ENCODE peak calls at places on chromosomes 7 and 10, in six cellular contexts. N, X, U, K, S and P are unnamed samples.

GRCh38 chr7:131921016-131921415 is 364.6 kb upstream of the PODXL start:
- DNase-seq in N (no peak), X (no peak), U (no peak), K (no peak), S (no peak), P (no peak)

GRCh38 chr10:125001313-125002043 is 59.6 kb downstream of the ZRANB1 start:
- DNase-seq in N (no peak), X (peak; percentile 9), U (no peak), K (no peak), S (no peak), P (peak; percentile 4)

GRCh38 chr7:21920931-21921330 is 24.8 kb downstream of the CDCA7L start:
- DNase-seq in N (no peak), X (no peak), U (no peak), K (no peak), S (no peak), P (no peak)

GRCh38 chr10:79098061-79098460 is 29.3 kb downstream of the ZMIZ1 start:
- DNase-seq in N (no peak), X (no peak), U (no peak), K (no peak), S (no peak), P (no peak)

GRCh38 chr7:155263522-155264197 is 34.0 kb upstream of the INSIG1 start:
- DNase-seq in N (no peak), X (no peak), U (no peak), K (no peak), S (no peak), P (no peak)

GRCh38 chr10:100146875-100147665 is 38.8 kb downstream of the ERLIN1 start:
- DNase-seq in N (no peak), X (no peak), U (no peak), K (no peak), S (no peak), P (no peak)

GRCh38 chr10:127612-128432 is 7.4 kb upstream of the ZMYND11 start:
- DNase-seq in N (no peak), X (no peak), U (peak; percentile 69), K (no peak), S (no peak), P (no peak)

GRCh38 chr10:122352817-122353525 is 21.5 kb upstream of the PLEKHA1 start:
- DNase-seq in N (no peak), X (no peak), U (no peak), K (no peak), S (no peak), P (no peak)

GRCh38 chr10:2746638-2747037 is 320.7 kb upstream of the PFKP start:
- DNase-seq in N (no peak), X (no peak), U (no peak), K (no peak), S (no peak), P (no peak)

GRCh38 chr10:62657244-62657835 is 147.2 kb upstream of the ADO start:
- DNase-seq in N (no peak), X (no peak), U (no peak), K (no peak), S (no peak), P (no peak)

GRCh38 chr10:70748801-70749573 is 36.2 kb downstream of the TBATA start:
- DNase-seq in N (no peak), X (no peak), U (no peak), K (no peak), S (peak; percentile 22), P (no peak)

GRCh38 chr10:13272164-13272571 is 27.7 kb downstream of the PHYH start:
- DNase-seq in N (peak; percentile 33), X (no peak), U (no peak), K (peak; percentile 76), S (peak; percentile 72), P (peak; percentile 51)

GRCh38 chr10:28862218-28862617 is 184.9 kb downstream of the BAMBI start:
- DNase-seq in N (no peak), X (no peak), U (no peak), K (no peak), S (no peak), P (no peak)

GRCh38 chr7:119482209-119482608 is 790.8 kb upstream of the KCND2 start:
- DNase-seq in N (no peak), X (peak; percentile 43), U (no peak), K (peak; percentile 58), S (no peak), P (no peak)

GRCh38 chr10:6047847-6048246 is 14.3 kb downstream of the IL2RA start:
- DNase-seq in N (no peak), X (no peak), U (peak; percentile 16), K (no peak), S (no peak), P (no peak)

GRCh38 chr7:143390098-143390772 is 9.1 kb downstream of the ZYX start:
- DNase-seq in N (no peak), X (no peak), U (no peak), K (no peak), S (no peak), P (no peak)

GRCh38 chr7:22561895-22562593 is 62.1 kb upstream of the STEAP1B start:
- DNase-seq in N (no peak), X (no peak), U (no peak), K (peak; percentile 62), S (no peak), P (no peak)

DNA sequence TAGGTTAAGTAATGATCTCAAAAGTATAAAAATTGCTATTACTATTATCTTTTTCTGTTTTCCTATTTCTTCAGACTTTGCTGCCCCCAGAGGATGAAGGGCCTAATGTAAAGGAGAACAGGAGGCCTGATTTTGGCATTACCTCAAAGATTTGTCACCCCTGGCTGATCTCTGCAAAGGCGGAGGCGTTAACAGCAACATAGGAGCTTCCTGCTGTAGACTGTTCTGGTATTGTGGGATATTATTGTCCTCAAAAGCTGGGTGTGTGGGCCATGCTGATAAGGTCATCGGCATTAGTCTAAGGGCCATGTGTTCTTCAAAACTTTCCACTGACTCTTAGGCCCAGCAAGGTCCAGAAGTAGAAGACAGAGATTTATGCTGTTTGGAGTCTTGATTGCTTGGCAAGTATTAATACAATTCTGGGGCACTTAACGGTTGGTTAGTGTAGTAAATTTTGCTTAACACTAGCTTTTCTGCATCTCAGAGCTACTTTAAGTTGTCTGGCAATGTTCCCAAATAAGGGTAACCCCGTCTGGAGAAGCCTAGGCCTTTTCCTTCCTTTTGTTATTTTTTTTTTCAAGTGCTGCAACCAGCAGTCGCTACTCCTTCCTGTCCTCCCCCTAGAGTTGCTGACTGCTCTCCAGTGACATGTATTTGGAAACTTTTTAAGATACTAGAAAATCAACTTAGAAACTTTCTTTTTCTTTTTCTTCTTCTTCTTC is 14.0 kb upstream of the ENTPD1 start:
- DNase-seq in N (peak; percentile 54), X (no peak), U (peak; percentile 64), K (peak; percentile 10), S (no peak), P (peak; percentile 74)
- TF ChIP-seq CTCF in N (no peak), X (no peak), U (peak; percentile 21), K (no peak), S (no peak), P (no peak)

GRCh38 chr7:874036-874749 is 2.2 kb upstream of the GET4 start:
- DNase-seq in N (peak; percentile 51), X (no peak), U (no peak), K (peak; percentile 66), S (no peak), P (no peak)
- H3K27ac ChIP-seq in N (peak overlapping the region; percentile 88), X (peak overlapping the region; percentile 32), U (peak overlapping the region; percentile 18), K (peak overlapping the region; percentile 98), S (peak overlapping the region; percentile 97), P (peak overlapping the region; percentile 66)

GRCh38 chr7:73828972-73829371 is 1.8 kb upstream of the CLDN4 start:
- DNase-seq in N (no peak), X (no peak), U (no peak), K (no peak), S (no peak), P (no peak)
- H3K4me3 ChIP-seq in N (no peak overlapping the region), X (no peak overlapping the region), U (peak overlapping the region; percentile 87), K (no peak overlapping the region), S (no peak overlapping the region), P (no peak overlapping the region)

DNA sequence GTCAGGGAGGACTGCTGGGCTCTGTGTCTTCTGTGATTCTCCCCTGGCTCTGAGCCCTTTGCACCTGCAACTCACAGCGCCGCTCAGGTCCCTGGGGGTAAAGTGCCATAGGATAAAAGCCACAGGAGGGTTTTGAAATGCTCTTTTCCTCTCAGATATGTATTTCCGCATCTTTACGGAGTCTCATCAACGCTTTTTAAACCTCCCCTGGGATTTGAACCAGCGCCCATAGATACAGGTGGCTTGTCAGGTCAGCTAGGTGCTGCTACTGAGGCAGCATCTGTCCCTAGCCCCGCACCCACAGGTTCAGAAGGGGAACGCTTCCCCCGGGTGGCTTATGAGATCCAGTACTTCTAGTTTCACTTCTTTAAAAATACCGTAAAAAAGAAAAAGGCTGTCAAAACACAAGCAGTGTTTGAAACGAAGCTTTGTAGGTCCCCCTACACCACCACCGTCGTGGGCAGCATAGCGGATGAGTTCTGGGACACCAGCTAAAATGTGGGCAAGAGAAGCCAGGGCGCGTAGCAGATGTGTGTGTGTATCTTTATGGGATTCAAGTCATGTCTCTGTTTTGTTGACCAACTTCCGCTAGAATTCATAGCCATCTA is 173.5 kb downstream of the CUX1 start:
- DNase-seq in N (no peak), X (no peak), U (peak; percentile 83), K (no peak), S (no peak), P (no peak)
- TF ChIP-seq CTCF in N (no peak), X (no peak), U (no peak), K (no peak), S (no peak), P (no peak)

GRCh38 chr10:74937446-74937935 is 111.1 kb downstream of the KAT6B start:
- DNase-seq in N (no peak), X (no peak), U (no peak), K (no peak), S (no peak), P (no peak)

GRCh38 chr10:74930962-74931361 is 104.6 kb downstream of the KAT6B start:
- DNase-seq in N (no peak), X (no peak), U (no peak), K (no peak), S (no peak), P (no peak)

GRCh38 chr10:74932648-74933047 is 106.2 kb downstream of the KAT6B start:
- DNase-seq in N (peak; percentile 50), X (no peak), U (peak; percentile 23), K (no peak), S (peak; percentile 88), P (peak; percentile 70)

GRCh38 chr10:74934100-74934812 is 107.9 kb downstream of the KAT6B start:
- DNase-seq in N (no peak), X (no peak), U (no peak), K (no peak), S (no peak), P (no peak)

DNA sequence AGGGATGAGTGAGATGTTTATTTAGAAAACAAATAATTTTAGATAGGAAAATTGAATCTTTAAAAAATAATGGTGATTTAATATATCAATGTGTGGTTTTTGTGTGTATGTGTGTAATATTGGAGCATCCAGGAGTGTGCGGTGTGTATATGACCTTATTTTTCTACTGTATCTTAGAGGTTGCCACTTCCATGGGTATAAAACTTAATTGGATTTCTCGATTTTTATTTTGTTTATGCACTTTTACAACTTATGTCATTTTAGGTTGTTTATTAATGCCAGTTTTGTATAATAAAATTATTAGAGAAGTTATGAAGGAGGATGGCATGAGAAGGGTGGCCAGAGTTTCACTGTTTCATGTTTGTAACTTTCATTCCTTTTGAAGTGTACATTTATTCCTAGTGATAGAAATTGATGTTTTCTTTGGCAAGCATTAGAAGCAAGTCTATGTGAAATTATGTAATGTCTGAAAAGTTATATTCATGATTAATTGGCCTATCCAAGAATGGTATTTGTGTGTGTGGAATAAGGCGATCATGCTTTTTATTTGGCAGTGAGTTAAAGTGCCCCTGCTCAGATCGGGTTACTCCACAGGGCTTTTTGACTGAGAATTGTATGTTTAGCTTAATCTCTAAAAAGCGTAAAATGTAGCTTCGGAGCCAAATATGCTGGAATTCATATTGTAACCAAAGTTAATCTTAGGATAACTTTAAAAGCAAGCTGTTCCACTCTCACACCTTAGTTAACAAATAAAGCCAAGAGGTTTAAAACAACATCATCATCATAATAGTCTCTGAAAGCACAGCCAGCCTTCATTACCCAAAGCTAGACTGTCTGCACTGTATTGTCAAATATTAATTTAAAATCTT is 110.4 kb downstream of the KAT6B start:
- DNase-seq in N (no peak), X (no peak), U (no peak), K (no peak), S (no peak), P (no peak)
- H3K27ac ChIP-seq in N (peak overlapping the region; percentile 10), X (peak overlapping the region; percentile 2), U (no peak overlapping the region), K (no peak overlapping the region), S (no peak overlapping the region), P (no peak overlapping the region)